ENCODE peak calls at places on chromosomes 1 and 21, in nine cellular contexts. O is left colon; Z is iPS DF 6.9; Y is CD4-positive, CD25-positive, alpha-beta regulatory T cell; F is stimulated activated CD4-positive, alpha-beta T cell treated with anti-CD3 and anti-CD28 coated beads, Interleukin-1b, Interleukin-23, amount 100 ng/mL, for 24 hours; L is pancreas; W is NCI-H460; E is activated effector memory CD4-positive, alpha-beta T cell treated with anti-CD3 and anti-CD28 coated beads, Interleukin-2, amount 50 U/mL, for 16 hours; G is NT2/D1. M is an unnamed sample.

GRCh38 chr1:87134625-87135024 is 194.1 kb upstream of the LMO4 start:
- DNase-seq in Z (no peak), L (no peak), F (no peak), E (no peak), Y (no peak), O (no peak), G (no peak), W (no peak), M (peak; percentile 68)

GRCh38 chr1:104105466-104105865 is 355.8 kb downstream of the AMY1C start:
- DNase-seq in F (no peak), Z (no peak), W (no peak), Y (no peak), E (no peak), G (no peak), O (no peak), L (no peak), M (no peak)

GRCh38 chr1:92795166-92795565 is 10.3 kb upstream of the EVI5 start:
- DNase-seq in E (no peak), W (no peak), Y (no peak), G (no peak), O (no peak), F (no peak), Z (no peak), L (no peak), M (no peak)

GRCh38 chr1:108117908-108118902 is 81.9 kb downstream of the SLC25A24 start:
- DNase-seq in L (no peak), F (no peak), W (peak; percentile 33), G (no peak), E (no peak), O (no peak), Z (no peak), Y (no peak), M (peak; percentile 75)

GRCh38 chr1:43711524-43712386 is 4.4 kb downstream of the ST3GAL3 start:
- DNase-seq in L (no peak), G (no peak), W (peak; percentile 74), O (no peak), Y (no peak), F (no peak), E (no peak), Z (no peak), M (no peak)

GRCh38 chr1:33306561-33307493 is 14.1 kb downstream of the A3GALT2 start:
- DNase-seq in O (no peak), W (no peak), F (no peak), G (no peak), E (no peak), Z (no peak), Y (no peak), L (no peak), M (no peak)

GRCh38 chr21:45228171-45228641 is 59.5 kb downstream of the POFUT2 start:
- DNase-seq in L (no peak), Y (no peak), Z (no peak), W (peak; percentile 21), E (peak; percentile 87), F (peak; percentile 42), O (no peak), G (peak; percentile 54), M (peak; percentile 75)

GRCh38 chr1:193767891-193768290 is 581.5 kb upstream of the B3GALT2 start:
- DNase-seq in E (no peak), Y (no peak), F (no peak), Z (no peak), G (no peak), O (no peak), W (no peak), L (no peak), M (no peak)

GRCh38 chr1:232034547-232034946 is 408.0 kb downstream of the DISC1 start:
- DNase-seq in Z (no peak), G (no peak), O (no peak), E (no peak), L (no peak), Y (no peak), W (no peak), F (no peak), M (no peak)

GRCh38 chr1:219120625-219121544 is 52.8 kb upstream of the LYPLAL1 start:
- DNase-seq in Z (no peak), O (no peak), L (no peak), Y (no peak), G (no peak), F (no peak), W (peak; percentile 93), E (no peak), M (peak; percentile 59)

GRCh38 chr1:150236614-150236934 is 662 bp upstream of the ANP32E start:
- DNase-seq in O (no peak), L (no peak), F (no peak), Z (no peak), G (no peak), W (no peak), Y (no peak), E (no peak), M (peak; percentile 11)

GRCh38 chr1:55626326-55626725 is 411.2 kb upstream of the USP24 start:
- DNase-seq in E (no peak), L (no peak), W (no peak), Y (no peak), G (no peak), F (no peak), O (no peak), Z (no peak), M (no peak)

GRCh38 chr1:211551628-211552465 is 27.1 kb downstream of the SLC30A1 start:
- DNase-seq in L (no peak), O (no peak), E (peak; percentile 19), Y (no peak), F (no peak), W (peak; percentile 88), G (no peak), Z (no peak), M (peak; percentile 52)

GRCh38 chr1:174841747-174842146 is 158.0 kb upstream of the CACYBP start:
- DNase-seq in Y (no peak), W (no peak), L (no peak), Z (no peak), O (no peak), F (no peak), G (no peak), E (no peak), M (no peak)

GRCh38 chr1:5856246-5856815 is 135.9 kb downstream of the NPHP4 start:
- DNase-seq in W (no peak), Y (no peak), E (no peak), L (no peak), F (no peak), G (no peak), Z (no peak), O (no peak), M (no peak)

GRCh38 chr1:78035121-78035520 is 10.6 kb upstream of the GIPC2 start:
- DNase-seq in F (no peak), G (no peak), W (no peak), E (no peak), Z (no peak), L (no peak), Y (no peak), O (no peak), M (no peak)

GRCh38 chr1:80961464-80962190 is 839.1 kb upstream of the ADGRL2 start:
- DNase-seq in G (no peak), Y (no peak), Z (no peak), F (no peak), O (no peak), L (no peak), E (no peak), W (no peak), M (no peak)

GRCh38 chr1:226404063-226404903 is 3.6 kb downstream of the PARP1 start:
- DNase-seq in E (peak; percentile 38), L (no peak), Y (no peak), F (no peak), O (no peak), G (no peak), W (no peak), Z (no peak), M (no peak)

GRCh38 chr1:20686878-20687725 is 25.9 kb upstream of the DDOST start:
- DNase-seq in L (no peak), W (no peak), E (no peak), F (no peak), Z (no peak), G (no peak), O (no peak), Y (no peak), M (no peak)

GRCh38 chr1:245247356-245247755 is 92.6 kb downstream of the KIF26B start:
- DNase-seq in W (no peak), G (no peak), Y (no peak), Z (no peak), O (no peak), F (no peak), E (no peak), L (no peak), M (peak; percentile 47)

GRCh38 chr1:180155202-180155682 is 573 bp downstream of the QSOX1 start:
- DNase-seq in Z (no peak), Y (no peak), L (peak; percentile 42), W (no peak), F (no peak), E (no peak), G (no peak), O (peak; percentile 48), M (peak; percentile 56)

GRCh38 chr1:37892151-37893047 is 33.0 kb upstream of the MTF1 start:
- DNase-seq in O (no peak), E (no peak), L (no peak), Z (no peak), W (no peak), F (no peak), Y (no peak), G (no peak), M (no peak)

GRCh38 chr1:89905391-89906058 is 84.7 kb downstream of the LRRC8D start:
- DNase-seq in L (no peak), O (no peak), E (no peak), W (no peak), Y (no peak), F (no peak), G (no peak), Z (no peak), M (no peak)

GRCh38 chr1:212944209-212944901 is 6.0 kb upstream of the VASH2 start:
- DNase-seq in O (no peak), E (peak; percentile 24), W (no peak), Z (no peak), G (no peak), F (no peak), L (no peak), Y (no peak), M (no peak)

GRCh38 chr1:198157241-198157846 is 546 bp downstream of the NEK7 start:
- DNase-seq in Y (peak; percentile 79), E (peak; percentile 94), O (peak; percentile 92), Z (peak; percentile 70), F (peak; percentile 57), W (peak; percentile 93), G (peak; percentile 96), L (peak; percentile 83), M (peak; percentile 96)

M was measured in right atrium auricular region.